ENCODE peak calls at places on chromosomes 13 and 19, in five cellular contexts. One of them, this sample, is unnamed.

GRCh38 chr13:112748947-112749346 is 59.1 kb downstream of the ATP11A start:
- DNase-seq in putamen: peak
- DNase-seq in left ventricle myocardium inferior: peak
- DNase-seq in T-helper 17 cell: no peak
- DNase-seq in SK-MEL-5: no peak
- DNase-seq in this sample: no peak

GRCh38 chr19:33666196-33666595 is 44.4 kb downstream of the CHST8 start:
- DNase-seq in left ventricle myocardium inferior: no peak
- DNase-seq in putamen: no peak
- DNase-seq in SK-MEL-5: no peak
- DNase-seq in T-helper 17 cell: no peak
- DNase-seq in this sample: no peak

GRCh38 chr19:8663920-8664670 is 33.7 kb downstream of the NFILZ start:
- DNase-seq in T-helper 17 cell: no peak
- DNase-seq in putamen: no peak
- DNase-seq in SK-MEL-5: peak
- DNase-seq in left ventricle myocardium inferior: no peak
- DNase-seq in this sample: no peak

GRCh38 chr13:46492946-46493345 is 60.0 kb upstream of the LRCH1 start:
- DNase-seq in left ventricle myocardium inferior: no peak
- DNase-seq in SK-MEL-5: peak
- DNase-seq in putamen: peak
- DNase-seq in T-helper 17 cell: no peak
- DNase-seq in this sample: no peak

GRCh38 chr13:31278874-31279273 is 79.1 kb downstream of the B3GLCT start:
- DNase-seq in putamen: no peak
- DNase-seq in T-helper 17 cell: no peak
- DNase-seq in left ventricle myocardium inferior: no peak
- DNase-seq in SK-MEL-5: no peak
- DNase-seq in this sample: no peak

GRCh38 chr13:24680258-24680920 is at the start of gene ATP12A:
- DNase-seq in putamen: no peak
- DNase-seq in left ventricle myocardium inferior: no peak
- DNase-seq in SK-MEL-5: no peak
- DNase-seq in T-helper 17 cell: no peak
- DNase-seq in this sample: no peak

GRCh38 chr13:23321534-23322241 is 111.8 kb downstream of the SACS start:
- DNase-seq in putamen: no peak
- DNase-seq in SK-MEL-5: peak
- DNase-seq in T-helper 17 cell: no peak
- DNase-seq in left ventricle myocardium inferior: peak
- DNase-seq in this sample: no peak

GRCh38 chr13:38582133-38582532 is 104.7 kb upstream of the FREM2 start:
- DNase-seq in SK-MEL-5: peak
- DNase-seq in putamen: peak
- DNase-seq in left ventricle myocardium inferior: no peak
- DNase-seq in T-helper 17 cell: no peak
- DNase-seq in this sample: peak

GRCh38 chr19:10105241-10106099 is 692 bp upstream of the PPAN start:
- DNase-seq in T-helper 17 cell: no peak
- DNase-seq in left ventricle myocardium inferior: no peak
- DNase-seq in putamen: no peak
- DNase-seq in SK-MEL-5: no peak
- DNase-seq in this sample: no peak

GRCh38 chr13:77114271-77114670 is 87.3 kb upstream of the FBXL3 start:
- DNase-seq in left ventricle myocardium inferior: no peak
- DNase-seq in T-helper 17 cell: no peak
- DNase-seq in SK-MEL-5: no peak
- DNase-seq in putamen: no peak
- DNase-seq in this sample: no peak

GRCh38 chr13:112955956-112956355 is 13.1 kb upstream of the MCF2L start:
- DNase-seq in T-helper 17 cell: no peak
- DNase-seq in SK-MEL-5: no peak
- DNase-seq in left ventricle myocardium inferior: no peak
- DNase-seq in putamen: no peak
- DNase-seq in this sample: no peak

GRCh38 chr13:80217614-80218456 is 123.1 kb downstream of the SPRY2 start:
- DNase-seq in left ventricle myocardium inferior: no peak
- DNase-seq in putamen: no peak
- DNase-seq in T-helper 17 cell: no peak
- DNase-seq in SK-MEL-5: no peak
- DNase-seq in this sample: no peak

GRCh38 chr19:368624-369020 is 24.0 kb upstream of the MIER2 start:
- DNase-seq in SK-MEL-5: no peak
- DNase-seq in putamen: no peak
- DNase-seq in T-helper 17 cell: no peak
- DNase-seq in left ventricle myocardium inferior: no peak
- DNase-seq in this sample: no peak

GRCh38 chr13:113150545-113151365 is 7.7 kb upstream of the PROZ start:
- DNase-seq in putamen: no peak
- DNase-seq in left ventricle myocardium inferior: no peak
- DNase-seq in SK-MEL-5: no peak
- DNase-seq in T-helper 17 cell: no peak
- DNase-seq in this sample: no peak

GRCh38 chr13:113856716-113857065 is 7.2 kb downstream of the GAS6 start:
- DNase-seq in putamen: no peak
- DNase-seq in T-helper 17 cell: no peak
- DNase-seq in left ventricle myocardium inferior: no peak
- DNase-seq in SK-MEL-5: no peak
- DNase-seq in this sample: no peak

GRCh38 chr19:55369651-55370304 is 485 bp downstream of the IL11 start:
- DNase-seq in putamen: no peak
- DNase-seq in T-helper 17 cell: no peak
- DNase-seq in SK-MEL-5: peak
- DNase-seq in left ventricle myocardium inferior: no peak
- DNase-seq in this sample: no peak

GRCh38 chr19:16381756-16382401 is 57.3 kb downstream of the KLF2 start:
- DNase-seq in left ventricle myocardium inferior: peak
- DNase-seq in T-helper 17 cell: no peak
- DNase-seq in putamen: peak
- DNase-seq in SK-MEL-5: no peak
- DNase-seq in this sample: no peak

GRCh38 chr13:29561918-29562317 is 33.6 kb downstream of the SLC7A1 start:
- DNase-seq in left ventricle myocardium inferior: no peak
- DNase-seq in T-helper 17 cell: no peak
- DNase-seq in SK-MEL-5: no peak
- DNase-seq in putamen: no peak
- DNase-seq in this sample: no peak

GRCh38 chr13:30895773-30896172 is 10.3 kb upstream of the MEDAG start:
- DNase-seq in putamen: no peak
- DNase-seq in T-helper 17 cell: no peak
- DNase-seq in SK-MEL-5: no peak
- DNase-seq in left ventricle myocardium inferior: peak
- DNase-seq in this sample: no peak

GRCh38 chr13:31424130-31424729 is 224.5 kb downstream of the B3GLCT start:
- DNase-seq in left ventricle myocardium inferior: peak
- DNase-seq in SK-MEL-5: peak
- DNase-seq in T-helper 17 cell: peak
- DNase-seq in putamen: peak
- DNase-seq in this sample: peak

This sample was measured in NCI-H774.